ENCODE peak calls at places on chromosomes 16 and 17, in ten cellular contexts. One of them, this sample, is unnamed.

GRCh38 chr17:78224226-78225087 is 7.0 kb upstream of the TMEM235 start:
- DNase-seq in B cell: no peak
- DNase-seq in mucosa of descending colon: no peak
- DNase-seq in nephron progenitor cell: no peak
- DNase-seq in A549: no peak
- DNase-seq in suprapubic skin: no peak
- DNase-seq in GM13977: no peak
- DNase-seq in kidney: peak; percentile 51
- DNase-seq in progenitor cell of endocrine pancreas: no peak
- DNase-seq in tibial nerve: no peak
- DNase-seq in this sample: no peak

GRCh38 chr16:4685776-4686496 is 7.4 kb upstream of the NUDT16L1 start:
- DNase-seq in A549: no peak
- DNase-seq in progenitor cell of endocrine pancreas: no peak
- DNase-seq in mucosa of descending colon: no peak
- DNase-seq in B cell: no peak
- DNase-seq in tibial nerve: no peak
- DNase-seq in suprapubic skin: no peak
- DNase-seq in nephron progenitor cell: no peak
- DNase-seq in GM13977: no peak
- DNase-seq in kidney: no peak
- DNase-seq in this sample: no peak

GRCh38 chr17:31842416-31843381 is 16.3 kb downstream of the COPRS start:
- DNase-seq in A549: peak; percentile 87
- DNase-seq in tibial nerve: peak; percentile 63
- DNase-seq in progenitor cell of endocrine pancreas: peak; percentile 69
- DNase-seq in GM13977: peak; percentile 76
- DNase-seq in nephron progenitor cell: peak; percentile 83
- DNase-seq in suprapubic skin: peak; percentile 72
- DNase-seq in kidney: peak; percentile 78
- DNase-seq in B cell: peak; percentile 83
- DNase-seq in mucosa of descending colon: peak; percentile 83
- DNase-seq in this sample: no peak

GRCh38 chr16:23999663-24000062 is 163.9 kb downstream of the PRKCB start:
- DNase-seq in mucosa of descending colon: no peak
- DNase-seq in tibial nerve: no peak
- DNase-seq in B cell: no peak
- DNase-seq in kidney: no peak
- DNase-seq in GM13977: peak; percentile 28
- DNase-seq in suprapubic skin: no peak
- DNase-seq in A549: no peak
- DNase-seq in nephron progenitor cell: no peak
- DNase-seq in progenitor cell of endocrine pancreas: no peak
- DNase-seq in this sample: no peak

GRCh38 chr17:1050996-1051925 is 54.3 kb downstream of the TIMM22 start:
- DNase-seq in A549: no peak
- DNase-seq in tibial nerve: no peak
- DNase-seq in GM13977: no peak
- DNase-seq in kidney: peak; percentile 54
- DNase-seq in progenitor cell of endocrine pancreas: no peak
- DNase-seq in B cell: no peak
- DNase-seq in mucosa of descending colon: no peak
- DNase-seq in nephron progenitor cell: no peak
- DNase-seq in suprapubic skin: no peak
- DNase-seq in this sample: no peak

GRCh38 chr16:66224636-66225035 is 141.9 kb upstream of the CDH5 start:
- DNase-seq in suprapubic skin: no peak
- DNase-seq in GM13977: no peak
- DNase-seq in mucosa of descending colon: no peak
- DNase-seq in progenitor cell of endocrine pancreas: no peak
- DNase-seq in kidney: no peak
- DNase-seq in nephron progenitor cell: no peak
- DNase-seq in tibial nerve: no peak
- DNase-seq in B cell: no peak
- DNase-seq in A549: no peak
- DNase-seq in this sample: no peak

GRCh38 chr17:11880714-11881113 is 116.6 kb downstream of the ZNF18 start:
- DNase-seq in tibial nerve: no peak
- DNase-seq in kidney: no peak
- DNase-seq in progenitor cell of endocrine pancreas: no peak
- DNase-seq in A549: peak; percentile 33
- DNase-seq in suprapubic skin: no peak
- DNase-seq in mucosa of descending colon: peak; percentile 48
- DNase-seq in GM13977: no peak
- DNase-seq in nephron progenitor cell: no peak
- DNase-seq in B cell: no peak
- DNase-seq in this sample: no peak

GRCh38 chr17:28612936-28613872 is 781 bp downstream of the RSKR start:
- DNase-seq in tibial nerve: peak; percentile 49
- DNase-seq in suprapubic skin: no peak
- DNase-seq in kidney: no peak
- DNase-seq in nephron progenitor cell: peak; percentile 46
- DNase-seq in A549: peak; percentile 56
- DNase-seq in B cell: peak; percentile 60
- DNase-seq in progenitor cell of endocrine pancreas: peak; percentile 31
- DNase-seq in GM13977: peak; percentile 48
- DNase-seq in mucosa of descending colon: peak; percentile 59
- DNase-seq in this sample: no peak

GRCh38 chr17:3935140-3935542 is 18.9 kb upstream of the P2RX1 start:
- DNase-seq in B cell: peak; percentile 64
- DNase-seq in nephron progenitor cell: peak; percentile 66
- DNase-seq in suprapubic skin: no peak
- DNase-seq in kidney: peak; percentile 89
- DNase-seq in A549: peak; percentile 84
- DNase-seq in tibial nerve: peak; percentile 43
- DNase-seq in progenitor cell of endocrine pancreas: peak; percentile 57
- DNase-seq in mucosa of descending colon: peak; percentile 82
- DNase-seq in GM13977: peak; percentile 67
- DNase-seq in this sample: no peak

GRCh38 chr17:16215273-16215964 is at the start of gene NCOR1:
- DNase-seq in kidney: peak; percentile 98
- DNase-seq in tibial nerve: peak; percentile 80
- DNase-seq in suprapubic skin: peak; percentile 93
- DNase-seq in mucosa of descending colon: peak; percentile 93
- DNase-seq in nephron progenitor cell: peak; percentile 92
- DNase-seq in GM13977: peak; percentile 90
- DNase-seq in A549: peak; percentile 80
- DNase-seq in progenitor cell of endocrine pancreas: peak; percentile 85
- DNase-seq in B cell: peak; percentile 89
- DNase-seq in this sample: peak; percentile 64

GRCh38 chr17:1916339-1916738 is 86.5 kb downstream of the RPA1 start:
- DNase-seq in B cell: no peak
- DNase-seq in suprapubic skin: no peak
- DNase-seq in nephron progenitor cell: no peak
- DNase-seq in kidney: no peak
- DNase-seq in mucosa of descending colon: no peak
- DNase-seq in A549: no peak
- DNase-seq in GM13977: no peak
- DNase-seq in tibial nerve: no peak
- DNase-seq in progenitor cell of endocrine pancreas: no peak
- DNase-seq in this sample: no peak

GRCh38 chr17:50375858-50376538 is 3.0 kb downstream of the EME1 start:
- DNase-seq in mucosa of descending colon: peak; percentile 43
- DNase-seq in tibial nerve: no peak
- DNase-seq in progenitor cell of endocrine pancreas: no peak
- DNase-seq in A549: no peak
- DNase-seq in B cell: no peak
- DNase-seq in suprapubic skin: no peak
- DNase-seq in nephron progenitor cell: no peak
- DNase-seq in kidney: no peak
- DNase-seq in GM13977: no peak
- DNase-seq in this sample: no peak

GRCh38 chr17:50371526-50371925 is 1.5 kb downstream of the MRPL27 start:
- DNase-seq in kidney: no peak
- DNase-seq in GM13977: no peak
- DNase-seq in suprapubic skin: no peak
- DNase-seq in progenitor cell of endocrine pancreas: no peak
- DNase-seq in mucosa of descending colon: no peak
- DNase-seq in A549: no peak
- DNase-seq in tibial nerve: no peak
- DNase-seq in nephron progenitor cell: no peak
- DNase-seq in B cell: no peak
- DNase-seq in this sample: no peak

GRCh38 chr17:50372222-50372621 is 762 bp downstream of the MRPL27 start:
- DNase-seq in kidney: no peak
- DNase-seq in nephron progenitor cell: no peak
- DNase-seq in suprapubic skin: no peak
- DNase-seq in mucosa of descending colon: no peak
- DNase-seq in tibial nerve: no peak
- DNase-seq in progenitor cell of endocrine pancreas: no peak
- DNase-seq in B cell: no peak
- DNase-seq in A549: no peak
- DNase-seq in GM13977: no peak
- DNase-seq in this sample: no peak

GRCh38 chr17:50372708-50373556 is at the start of the genes EME1 and MRPL27:
- DNase-seq in tibial nerve: peak; percentile 84
- DNase-seq in A549: peak; percentile 98
- DNase-seq in GM13977: peak; percentile 91
- DNase-seq in B cell: peak; percentile 89
- DNase-seq in progenitor cell of endocrine pancreas: peak; percentile 57
- DNase-seq in mucosa of descending colon: peak; percentile 93
- DNase-seq in kidney: peak; percentile 93
- DNase-seq in suprapubic skin: peak; percentile 92
- DNase-seq in nephron progenitor cell: peak; percentile 74
- DNase-seq in this sample: peak; percentile 44

GRCh38 chr17:50373705-50374104 is 676 bp downstream of the EME1 start:
- DNase-seq in tibial nerve: no peak
- DNase-seq in nephron progenitor cell: no peak
- DNase-seq in GM13977: no peak
- DNase-seq in progenitor cell of endocrine pancreas: no peak
- DNase-seq in A549: no peak
- DNase-seq in B cell: no peak
- DNase-seq in mucosa of descending colon: no peak
- DNase-seq in suprapubic skin: no peak
- DNase-seq in kidney: no peak
- DNase-seq in this sample: no peak
- TF ChIP-seq CTCF in tibial nerve: no peak
- TF ChIP-seq CTCF in nephron progenitor cell: no peak
- TF ChIP-seq CTCF in GM13977: no peak
- TF ChIP-seq CTCF in progenitor cell of endocrine pancreas: no peak
- TF ChIP-seq CTCF in A549: no peak
- TF ChIP-seq CTCF in B cell: no peak
- TF ChIP-seq CTCF in mucosa of descending colon: no peak
- TF ChIP-seq CTCF in suprapubic skin: no peak
- TF ChIP-seq CTCF in kidney: no peak
- TF ChIP-seq CTCF in this sample: no peak

GRCh38 chr16:87930456-87930855 is 5.9 kb downstream of the CA5A start:
- DNase-seq in progenitor cell of endocrine pancreas: no peak
- DNase-seq in GM13977: no peak
- DNase-seq in nephron progenitor cell: no peak
- DNase-seq in tibial nerve: no peak
- DNase-seq in suprapubic skin: no peak
- DNase-seq in B cell: no peak
- DNase-seq in A549: no peak
- DNase-seq in mucosa of descending colon: no peak
- DNase-seq in kidney: no peak
- DNase-seq in this sample: no peak
- TF ChIP-seq CTCF in progenitor cell of endocrine pancreas: peak; percentile 51
- TF ChIP-seq CTCF in GM13977: peak; percentile 28
- TF ChIP-seq CTCF in nephron progenitor cell: peak; percentile 10
- TF ChIP-seq CTCF in tibial nerve: no peak
- TF ChIP-seq CTCF in suprapubic skin: no peak
- TF ChIP-seq CTCF in B cell: peak; percentile 22
- TF ChIP-seq CTCF in A549: peak; percentile 10
- TF ChIP-seq CTCF in mucosa of descending colon: no peak
- TF ChIP-seq CTCF in kidney: peak; percentile 5
- TF ChIP-seq CTCF in this sample: peak; percentile 39

GRCh38 chr17:76189741-76190140 is 48.7 kb upstream of the FOXJ1 start:
- DNase-seq in progenitor cell of endocrine pancreas: no peak
- DNase-seq in mucosa of descending colon: no peak
- DNase-seq in tibial nerve: no peak
- DNase-seq in nephron progenitor cell: no peak
- DNase-seq in B cell: no peak
- DNase-seq in suprapubic skin: no peak
- DNase-seq in A549: no peak
- DNase-seq in GM13977: no peak
- DNase-seq in kidney: no peak
- DNase-seq in this sample: no peak
- TF ChIP-seq CTCF in progenitor cell of endocrine pancreas: no peak
- TF ChIP-seq CTCF in mucosa of descending colon: no peak
- TF ChIP-seq CTCF in tibial nerve: no peak
- TF ChIP-seq CTCF in nephron progenitor cell: no peak
- TF ChIP-seq CTCF in B cell: no peak
- TF ChIP-seq CTCF in suprapubic skin: no peak
- TF ChIP-seq CTCF in A549: no peak
- TF ChIP-seq CTCF in GM13977: peak; percentile 9
- TF ChIP-seq CTCF in kidney: no peak
- TF ChIP-seq CTCF in this sample: no peak

GRCh38 chr17:72558971-72559476 is 438.2 kb downstream of the SOX9 start:
- DNase-seq in B cell: no peak
- DNase-seq in GM13977: no peak
- DNase-seq in mucosa of descending colon: no peak
- DNase-seq in nephron progenitor cell: no peak
- DNase-seq in A549: no peak
- DNase-seq in suprapubic skin: no peak
- DNase-seq in progenitor cell of endocrine pancreas: no peak
- DNase-seq in kidney: no peak
- DNase-seq in tibial nerve: no peak
- DNase-seq in this sample: no peak

GRCh38 chr17:72561680-72562079 is 440.9 kb downstream of the SOX9 start:
- DNase-seq in B cell: no peak
- DNase-seq in kidney: no peak
- DNase-seq in nephron progenitor cell: no peak
- DNase-seq in mucosa of descending colon: no peak
- DNase-seq in tibial nerve: no peak
- DNase-seq in suprapubic skin: no peak
- DNase-seq in GM13977: no peak
- DNase-seq in progenitor cell of endocrine pancreas: no peak
- DNase-seq in A549: no peak
- DNase-seq in this sample: no peak

GRCh38 chr17:72562628-72563188 is 441.9 kb downstream of the SOX9 start:
- DNase-seq in A549: no peak
- DNase-seq in mucosa of descending colon: no peak
- DNase-seq in suprapubic skin: no peak
- DNase-seq in tibial nerve: no peak
- DNase-seq in kidney: no peak
- DNase-seq in nephron progenitor cell: no peak
- DNase-seq in progenitor cell of endocrine pancreas: no peak
- DNase-seq in GM13977: no peak
- DNase-seq in B cell: no peak
- DNase-seq in this sample: no peak

GRCh38 chr17:72560303-72561247 is 439.8 kb downstream of the SOX9 start:
- DNase-seq in suprapubic skin: no peak
- DNase-seq in mucosa of descending colon: peak; percentile 86
- DNase-seq in tibial nerve: no peak
- DNase-seq in B cell: peak; percentile 54
- DNase-seq in GM13977: peak; percentile 86
- DNase-seq in A549: peak; percentile 95
- DNase-seq in kidney: no peak
- DNase-seq in nephron progenitor cell: peak; percentile 62
- DNase-seq in progenitor cell of endocrine pancreas: peak; percentile 56
- DNase-seq in this sample: no peak

DNA sequence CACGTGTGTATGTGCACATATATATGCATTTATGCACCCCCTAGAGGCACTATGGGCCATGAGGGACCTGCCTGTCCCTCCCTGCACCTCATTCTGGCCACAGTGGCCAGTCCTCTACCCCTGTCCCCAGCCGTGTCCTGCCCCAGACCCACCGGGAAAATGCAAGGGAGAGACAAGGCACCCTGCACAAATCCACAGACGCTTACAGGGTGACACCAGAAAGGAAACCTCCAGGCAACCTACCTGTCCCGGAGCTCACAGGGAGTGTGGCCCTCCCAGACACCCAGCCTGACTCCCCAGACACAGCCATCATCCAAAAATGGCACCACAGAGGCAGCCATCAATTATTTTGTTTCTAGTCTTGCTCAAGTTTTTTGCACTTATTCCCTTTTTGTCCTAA is 440.4 kb downstream of the SOX9 start:
- DNase-seq in GM13977: no peak
- DNase-seq in B cell: no peak
- DNase-seq in mucosa of descending colon: no peak
- DNase-seq in suprapubic skin: no peak
- DNase-seq in tibial nerve: no peak
- DNase-seq in A549: no peak
- DNase-seq in nephron progenitor cell: no peak
- DNase-seq in progenitor cell of endocrine pancreas: no peak
- DNase-seq in kidney: no peak
- DNase-seq in this sample: no peak
- TF ChIP-seq CTCF in GM13977: no peak
- TF ChIP-seq CTCF in B cell: no peak
- TF ChIP-seq CTCF in mucosa of descending colon: no peak
- TF ChIP-seq CTCF in suprapubic skin: no peak
- TF ChIP-seq CTCF in tibial nerve: no peak
- TF ChIP-seq CTCF in A549: no peak
- TF ChIP-seq CTCF in nephron progenitor cell: no peak
- TF ChIP-seq CTCF in progenitor cell of endocrine pancreas: no peak
- TF ChIP-seq CTCF in kidney: no peak
- TF ChIP-seq CTCF in this sample: no peak